ENCODE peak calls at places on chromosome X, in five cellular contexts. One of them, this sample, is unnamed.

GRCh38 chrX:152895724-152896420 is 2.0 kb upstream of the ZNF185 start:
- DNase-seq in right lobe of liver: no peak
- DNase-seq in left ventricle myocardium inferior: no peak
- DNase-seq in bronchial epithelial cell: peak; percentile 82
- DNase-seq in AG04450: no peak
- DNase-seq in this sample: no peak

GRCh38 chrX:9770319-9770718 is 4.7 kb upstream of the GPR143 start:
- DNase-seq in right lobe of liver: no peak
- DNase-seq in left ventricle myocardium inferior: no peak
- DNase-seq in bronchial epithelial cell: peak; percentile 51
- DNase-seq in AG04450: no peak
- DNase-seq in this sample: no peak

GRCh38 chrX:106783716-106784115 is 18.8 kb upstream of the TBC1D8B start:
- DNase-seq in right lobe of liver: no peak
- DNase-seq in left ventricle myocardium inferior: no peak
- DNase-seq in bronchial epithelial cell: no peak
- DNase-seq in AG04450: no peak
- DNase-seq in this sample: no peak

GRCh38 chrX:11704725-11705495 is 39.2 kb upstream of the ARHGAP6 start:
- DNase-seq in right lobe of liver: no peak
- DNase-seq in left ventricle myocardium inferior: no peak
- DNase-seq in bronchial epithelial cell: no peak
- DNase-seq in AG04450: no peak
- DNase-seq in this sample: no peak

GRCh38 chrX:23900220-23900797 is 7.4 kb downstream of the APOO start:
- DNase-seq in right lobe of liver: no peak
- DNase-seq in left ventricle myocardium inferior: no peak
- DNase-seq in bronchial epithelial cell: peak; percentile 42
- DNase-seq in AG04450: no peak
- DNase-seq in this sample: no peak

GRCh38 chrX:101229155-101229554 is 9.6 kb downstream of the DRP2 start:
- DNase-seq in right lobe of liver: no peak
- DNase-seq in left ventricle myocardium inferior: no peak
- DNase-seq in bronchial epithelial cell: peak; percentile 47
- DNase-seq in AG04450: peak; percentile 20
- DNase-seq in this sample: no peak

GRCh38 chrX:154313147-154313546 is 17.6 kb downstream of the TKTL1 start:
- DNase-seq in right lobe of liver: no peak
- DNase-seq in left ventricle myocardium inferior: no peak
- DNase-seq in bronchial epithelial cell: no peak
- DNase-seq in AG04450: no peak
- DNase-seq in this sample: no peak

GRCh38 chrX:150648296-150648940 is 44.8 kb upstream of the MTMR1 start:
- DNase-seq in right lobe of liver: no peak
- DNase-seq in left ventricle myocardium inferior: no peak
- DNase-seq in bronchial epithelial cell: peak; percentile 58
- DNase-seq in AG04450: no peak
- DNase-seq in this sample: no peak

GRCh38 chrX:150897371-150898319 is 823 bp downstream of the CD99L2 start:
- DNase-seq in right lobe of liver: peak; percentile 45
- DNase-seq in left ventricle myocardium inferior: no peak
- DNase-seq in bronchial epithelial cell: no peak
- DNase-seq in AG04450: no peak
- DNase-seq in this sample: no peak

GRCh38 chrX:107199491-107199890 is 6.7 kb downstream of the NUP62CL start:
- DNase-seq in right lobe of liver: no peak
- DNase-seq in left ventricle myocardium inferior: no peak
- DNase-seq in bronchial epithelial cell: no peak
- DNase-seq in AG04450: no peak
- DNase-seq in this sample: no peak

GRCh38 chrX:101595739-101596419 is 21.9 kb downstream of the ARMCX6 start:
- DNase-seq in right lobe of liver: no peak
- DNase-seq in left ventricle myocardium inferior: no peak
- DNase-seq in bronchial epithelial cell: peak; percentile 53
- DNase-seq in AG04450: peak; percentile 46
- DNase-seq in this sample: no peak

GRCh38 chrX:133645251-133645650 is 230.0 kb upstream of the GPC4 start:
- DNase-seq in right lobe of liver: no peak
- DNase-seq in left ventricle myocardium inferior: no peak
- DNase-seq in bronchial epithelial cell: no peak
- DNase-seq in AG04450: no peak
- DNase-seq in this sample: no peak

GRCh38 chrX:151974336-151975227 is at the start of gene GABRE:
- DNase-seq in right lobe of liver: peak; percentile 45
- DNase-seq in left ventricle myocardium inferior: peak; percentile 59
- DNase-seq in bronchial epithelial cell: no peak
- DNase-seq in AG04450: no peak
- DNase-seq in this sample: no peak

GRCh38 chrX:54116391-54116790 is 66.7 kb downstream of the FAM120C start:
- DNase-seq in right lobe of liver: no peak
- DNase-seq in left ventricle myocardium inferior: no peak
- DNase-seq in bronchial epithelial cell: no peak
- DNase-seq in AG04450: no peak
- DNase-seq in this sample: no peak

GRCh38 chrX:136880003-136880451 is 498 bp downstream of the RBMX start:
- DNase-seq in right lobe of liver: peak; percentile 48
- DNase-seq in left ventricle myocardium inferior: peak; percentile 20
- DNase-seq in bronchial epithelial cell: no peak
- DNase-seq in AG04450: no peak
- DNase-seq in this sample: no peak

GRCh38 chrX:150163181-150163930 is 199.8 kb upstream of the MAMLD1 start:
- DNase-seq in right lobe of liver: no peak
- DNase-seq in left ventricle myocardium inferior: no peak
- DNase-seq in bronchial epithelial cell: no peak
- DNase-seq in AG04450: no peak
- DNase-seq in this sample: no peak

GRCh38 chrX:106932492-106932923 is 12.3 kb downstream of the CLDN2 start:
- DNase-seq in right lobe of liver: peak; percentile 62
- DNase-seq in left ventricle myocardium inferior: no peak
- DNase-seq in bronchial epithelial cell: no peak
- DNase-seq in AG04450: no peak
- DNase-seq in this sample: no peak

GRCh38 chrX:72105436-72105835 is 26.3 kb downstream of the RTL5 start:
- DNase-seq in right lobe of liver: no peak
- DNase-seq in left ventricle myocardium inferior: no peak
- DNase-seq in bronchial epithelial cell: no peak
- DNase-seq in AG04450: no peak
- DNase-seq in this sample: no peak

GRCh38 chrX:154918060-154918483 is 31.9 kb downstream of the F8A1 start:
- DNase-seq in right lobe of liver: peak; percentile 55
- DNase-seq in left ventricle myocardium inferior: peak; percentile 19
- DNase-seq in bronchial epithelial cell: peak; percentile 56
- DNase-seq in AG04450: peak; percentile 71
- DNase-seq in this sample: peak; percentile 2

GRCh38 chrX:15947648-15948317 is 93.2 kb upstream of the AP1S2 start:
- DNase-seq in right lobe of liver: no peak
- DNase-seq in left ventricle myocardium inferior: no peak
- DNase-seq in bronchial epithelial cell: peak; percentile 73
- DNase-seq in AG04450: peak; percentile 8
- DNase-seq in this sample: no peak
- H3K4me3 ChIP-seq in right lobe of liver: no peak overlapping the region
- H3K4me3 ChIP-seq in left ventricle myocardium inferior: no peak overlapping the region
- H3K4me3 ChIP-seq in bronchial epithelial cell: no peak overlapping the region
- H3K4me3 ChIP-seq in AG04450: no peak overlapping the region
- H3K4me3 ChIP-seq in this sample: no peak overlapping the region

GRCh38 chrX:143788265-143788664 is 67.7 kb upstream of the SPANXN2 start:
- DNase-seq in right lobe of liver: no peak
- DNase-seq in left ventricle myocardium inferior: no peak
- DNase-seq in bronchial epithelial cell: peak; percentile 22
- DNase-seq in AG04450: no peak
- DNase-seq in this sample: no peak
- TF ChIP-seq CTCF in right lobe of liver: peak; percentile 42
- TF ChIP-seq CTCF in left ventricle myocardium inferior: no peak
- TF ChIP-seq CTCF in bronchial epithelial cell: peak; percentile 30
- TF ChIP-seq CTCF in AG04450: no peak
- TF ChIP-seq CTCF in this sample: peak; percentile 61

GRCh38 chrX:110791206-110791605 is 4.4 kb downstream of the CHRDL1 start:
- DNase-seq in right lobe of liver: no peak
- DNase-seq in left ventricle myocardium inferior: no peak
- DNase-seq in bronchial epithelial cell: no peak
- DNase-seq in AG04450: no peak
- DNase-seq in this sample: no peak
- H3K27me3 ChIP-seq in right lobe of liver: no peaks in the 10 kb centered on the region
- H3K27me3 ChIP-seq in left ventricle myocardium inferior: peaks cover 11% of the 10 kb centered on the region
- H3K27me3 ChIP-seq in bronchial epithelial cell: no peaks in the 10 kb centered on the region
- H3K27me3 ChIP-seq in AG04450: peaks cover 5% of the 10 kb centered on the region
- H3K27me3 ChIP-seq in this sample: peaks cover 12% of the 10 kb centered on the region

DNA sequence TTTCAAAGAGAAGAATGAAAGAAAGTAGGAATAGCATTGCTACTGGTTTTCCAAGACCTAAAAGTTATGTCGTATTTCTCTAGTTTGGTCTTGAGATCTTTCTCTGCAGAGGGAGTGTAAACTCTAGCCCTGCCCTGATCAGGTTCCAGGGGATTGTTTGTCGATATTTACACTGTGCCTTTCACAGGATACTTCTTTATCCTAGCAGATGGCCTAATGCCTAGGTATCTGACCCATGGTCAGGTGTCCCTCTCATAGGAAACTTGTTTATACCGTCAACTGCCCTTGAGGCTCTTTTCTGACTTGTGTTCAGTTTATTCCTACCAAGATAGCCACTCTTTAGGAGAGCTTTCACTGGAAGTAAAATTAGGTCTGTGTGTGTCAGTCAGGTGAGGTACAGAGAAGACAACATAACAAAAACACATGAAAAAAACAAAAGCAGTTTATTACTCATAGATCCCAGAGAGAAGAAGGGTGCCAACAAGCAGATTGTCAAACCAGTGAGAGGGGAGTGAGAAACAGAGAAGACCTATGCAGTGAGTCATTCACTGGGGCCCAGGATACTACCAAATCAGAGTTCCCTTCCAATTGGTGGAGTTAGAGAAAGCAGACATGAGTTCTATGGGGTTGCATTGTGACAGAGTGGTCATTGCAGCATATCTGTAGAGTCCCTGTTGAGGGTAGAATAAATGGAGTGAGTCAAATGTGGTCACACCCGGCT is 40.6 kb upstream of the THOC2 start:
- DNase-seq in right lobe of liver: no peak
- DNase-seq in left ventricle myocardium inferior: no peak
- DNase-seq in bronchial epithelial cell: no peak
- DNase-seq in AG04450: no peak
- DNase-seq in this sample: no peak
- H3K4me3 ChIP-seq in right lobe of liver: no peak overlapping the region
- H3K4me3 ChIP-seq in left ventricle myocardium inferior: no peak overlapping the region
- H3K4me3 ChIP-seq in bronchial epithelial cell: no peak overlapping the region
- H3K4me3 ChIP-seq in AG04450: no peak overlapping the region
- H3K4me3 ChIP-seq in this sample: no peak overlapping the region

DNA sequence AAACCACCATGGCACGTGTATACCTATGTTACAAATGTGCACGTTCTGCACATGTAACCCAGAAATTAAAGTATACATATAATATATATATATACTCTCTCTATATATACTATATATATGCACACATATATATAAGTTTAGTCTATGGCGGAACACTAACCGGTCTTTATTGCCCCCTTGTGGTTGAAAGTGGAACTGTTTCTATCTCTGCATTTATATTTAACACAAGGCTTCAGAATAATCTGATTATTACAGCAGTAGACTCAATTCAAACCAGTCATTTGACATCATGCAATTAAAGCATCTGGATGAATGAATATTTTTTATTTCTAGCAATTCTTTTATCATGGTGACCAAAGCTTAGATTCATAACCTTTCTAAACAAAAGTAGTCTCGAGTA is 14.6 kb downstream of the RAB9B start:
- DNase-seq in right lobe of liver: no peak
- DNase-seq in left ventricle myocardium inferior: no peak
- DNase-seq in bronchial epithelial cell: peak; percentile 52
- DNase-seq in AG04450: no peak
- DNase-seq in this sample: no peak
- TF ChIP-seq CTCF in right lobe of liver: peak; percentile 53
- TF ChIP-seq CTCF in left ventricle myocardium inferior: peak; percentile 66
- TF ChIP-seq CTCF in bronchial epithelial cell: peak; percentile 27
- TF ChIP-seq CTCF in AG04450: peak; percentile 60
- TF ChIP-seq CTCF in this sample: peak; percentile 55

GRCh38 chrX:39613508-39613921 is 484.2 kb downstream of the BCOR start:
- DNase-seq in right lobe of liver: peak; percentile 49
- DNase-seq in left ventricle myocardium inferior: peak; percentile 35
- DNase-seq in bronchial epithelial cell: no peak
- DNase-seq in AG04450: no peak
- DNase-seq in this sample: peak; percentile 49

GRCh38 chrX:39613997-39614679 is 483.6 kb downstream of the BCOR start:
- DNase-seq in right lobe of liver: no peak
- DNase-seq in left ventricle myocardium inferior: no peak
- DNase-seq in bronchial epithelial cell: no peak
- DNase-seq in AG04450: no peak
- DNase-seq in this sample: no peak

GRCh38 chrX:39609941-39610340 is 487.8 kb downstream of the BCOR start:
- DNase-seq in right lobe of liver: no peak
- DNase-seq in left ventricle myocardium inferior: no peak
- DNase-seq in bronchial epithelial cell: no peak
- DNase-seq in AG04450: no peak
- DNase-seq in this sample: no peak

GRCh38 chrX:39614680-39614998 is 483.1 kb downstream of the BCOR start:
- DNase-seq in right lobe of liver: no peak
- DNase-seq in left ventricle myocardium inferior: no peak
- DNase-seq in bronchial epithelial cell: no peak
- DNase-seq in AG04450: no peak
- DNase-seq in this sample: no peak

GRCh38 chrX:39611468-39611867 is 486.3 kb downstream of the BCOR start:
- DNase-seq in right lobe of liver: no peak
- DNase-seq in left ventricle myocardium inferior: no peak
- DNase-seq in bronchial epithelial cell: no peak
- DNase-seq in AG04450: no peak
- DNase-seq in this sample: no peak
- H3K27me3 ChIP-seq in right lobe of liver: no peaks in the 10 kb centered on the region
- H3K27me3 ChIP-seq in left ventricle myocardium inferior: no peaks in the 10 kb centered on the region
- H3K27me3 ChIP-seq in bronchial epithelial cell: no peaks in the 10 kb centered on the region
- H3K27me3 ChIP-seq in AG04450: peaks cover 9% of the 10 kb centered on the region
- H3K27me3 ChIP-seq in this sample: peaks cover 3% of the 10 kb centered on the region

DNA sequence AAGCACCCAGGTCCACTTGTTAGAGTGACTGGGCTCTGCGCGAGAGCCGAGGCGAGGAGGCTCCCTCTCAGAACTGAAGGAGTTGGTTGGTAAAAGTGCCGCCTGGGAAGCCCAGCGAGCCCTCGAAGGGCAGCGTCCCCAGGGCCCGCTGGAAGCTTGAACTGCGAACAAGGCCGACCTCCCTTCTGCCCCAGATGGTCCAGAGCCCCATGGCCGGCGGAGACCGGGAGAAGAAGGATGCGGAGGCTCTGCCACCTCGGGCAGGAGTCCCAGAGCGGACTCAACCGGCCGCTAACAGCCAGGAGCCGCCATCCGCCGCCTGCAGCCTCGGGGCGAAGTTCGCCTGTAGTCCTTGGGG is 116.3 kb upstream of the TEX13C start:
- DNase-seq in right lobe of liver: no peak
- DNase-seq in left ventricle myocardium inferior: peak; percentile 10
- DNase-seq in bronchial epithelial cell: no peak
- DNase-seq in AG04450: no peak
- DNase-seq in this sample: no peak
- H3K4me3 ChIP-seq in right lobe of liver: peak overlapping the region; percentile 20
- H3K4me3 ChIP-seq in left ventricle myocardium inferior: peak overlapping the region; percentile 58
- H3K4me3 ChIP-seq in bronchial epithelial cell: no peak overlapping the region
- H3K4me3 ChIP-seq in AG04450: no peak overlapping the region
- H3K4me3 ChIP-seq in this sample: peak overlapping the region; percentile 40

DNA sequence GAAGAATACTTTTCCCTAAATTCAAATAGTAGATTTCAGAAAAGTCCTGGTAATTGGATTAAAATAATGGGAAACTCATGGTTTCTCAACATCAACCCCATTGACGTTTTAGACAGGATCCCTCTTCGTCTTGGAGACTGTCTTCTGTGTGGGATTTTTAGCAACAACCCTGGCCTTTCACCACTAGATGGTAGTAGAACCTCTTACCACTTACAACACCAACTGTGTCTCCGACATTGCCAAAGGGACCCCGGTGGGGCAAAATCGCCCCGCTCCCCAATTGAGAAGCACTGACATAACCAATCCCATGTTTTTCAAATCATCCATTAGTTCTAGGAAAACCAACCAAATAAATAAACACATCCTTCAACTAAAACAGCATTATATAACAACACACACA is 16.9 kb upstream of the ANOS1 start:
- DNase-seq in right lobe of liver: no peak
- DNase-seq in left ventricle myocardium inferior: no peak
- DNase-seq in bronchial epithelial cell: peak; percentile 36
- DNase-seq in AG04450: no peak
- DNase-seq in this sample: no peak
- TF ChIP-seq CTCF in right lobe of liver: peak; percentile 40
- TF ChIP-seq CTCF in left ventricle myocardium inferior: peak; percentile 59
- TF ChIP-seq CTCF in bronchial epithelial cell: peak; percentile 60
- TF ChIP-seq CTCF in AG04450: peak; percentile 67
- TF ChIP-seq CTCF in this sample: peak; percentile 67

This sample was measured in kidney epithelial cell.